ENCODE peak calls at places on chromosome 3, in six cellular contexts. F, T, U, I, C and L are unnamed samples.

GRCh38 chr3:99651561-99651960 is 13.2 kb downstream of the COL8A1 start:
- DNase-seq in T (peak; percentile 93), C (no peak), U (peak; percentile 70), F (peak; percentile 77), I (no peak), L (peak; percentile 24)

GRCh38 chr3:131568460-131568859 is 65.7 kb upstream of the MRPL3 start:
- DNase-seq in I (no peak), U (no peak), T (no peak), F (no peak), C (no peak), L (no peak)

GRCh38 chr3:42926310-42926709 is 20.4 kb downstream of the ZNF662 start:
- DNase-seq in T (no peak), U (no peak), F (no peak), C (no peak), I (no peak), L (no peak)

GRCh38 chr3:37712918-37713819 is 148.5 kb upstream of the CTDSPL start:
- DNase-seq in F (peak; percentile 67), I (no peak), U (peak; percentile 41), C (no peak), T (peak; percentile 51), L (peak; percentile 73)

GRCh38 chr3:75978686-75979085 is 193.3 kb upstream of the ZNF717 start:
- DNase-seq in I (no peak), T (no peak), U (no peak), C (no peak), F (no peak), L (peak; percentile 3)

GRCh38 chr3:2099779-2100191 is 1.1 kb downstream of the CNTN4 start:
- DNase-seq in C (peak; percentile 49), U (no peak), F (no peak), I (no peak), T (no peak), L (no peak)

GRCh38 chr3:36663666-36664291 is 100.6 kb downstream of the DCLK3 start:
- DNase-seq in U (no peak), C (no peak), T (peak; percentile 9), I (no peak), F (peak; percentile 62), L (peak; percentile 17)

GRCh38 chr3:122023335-122023734 is 1.3 kb upstream of the ILDR1 start:
- DNase-seq in I (no peak), U (no peak), F (no peak), C (no peak), T (no peak), L (no peak)

GRCh38 chr3:165643433-165643824 is 193.8 kb downstream of the BCHE start:
- DNase-seq in C (no peak), T (peak; percentile 37), U (peak; percentile 17), I (no peak), F (peak; percentile 78), L (peak; percentile 75)

GRCh38 chr3:53774414-53774813 is 71.8 kb downstream of the CHDH start:
- DNase-seq in F (no peak), I (no peak), U (no peak), T (no peak), C (no peak), L (no peak)

GRCh38 chr3:45551214-45552010 is 43.1 kb upstream of the LIMD1 start:
- DNase-seq in F (peak; percentile 96), I (peak; percentile 33), U (peak; percentile 93), T (peak; percentile 97), C (no peak), L (peak; percentile 90)

GRCh38 chr3:135040321-135041110 is 245.5 kb downstream of the EPHB1 start:
- DNase-seq in U (no peak), T (no peak), C (no peak), I (no peak), F (no peak), L (no peak)

GRCh38 chr3:123072564-123072963 is 5.7 kb downstream of the PDIA5 start:
- DNase-seq in I (no peak), U (no peak), C (no peak), F (no peak), T (no peak), L (no peak)

GRCh38 chr3:126291537-126291936 is 65.7 kb downstream of the KLF15 start:
- DNase-seq in C (no peak), U (no peak), F (no peak), I (no peak), T (no peak), L (no peak)

GRCh38 chr3:25218362-25218761 is 209.7 kb upstream of the RARB start:
- DNase-seq in I (no peak), T (no peak), F (no peak), U (no peak), C (no peak), L (no peak)

GRCh38 chr3:81592101-81592500 is 169.3 kb downstream of the GBE1 start:
- DNase-seq in U (peak; percentile 4), T (peak; percentile 42), C (no peak), F (peak; percentile 49), I (no peak), L (no peak)

GRCh38 chr3:49122022-49122421 is 1.4 kb upstream of the USP19 start:
- DNase-seq in C (no peak), T (no peak), I (no peak), U (no peak), F (no peak), L (no peak)

GRCh38 chr3:162719684-162720341 is 1223.2 kb downstream of the OTOL1 start:
- DNase-seq in F (peak; percentile 96), I (no peak), C (no peak), U (peak; percentile 45), T (peak; percentile 95), L (peak; percentile 96)

GRCh38 chr3:87997298-87997697 is 61.5 kb downstream of the CGGBP1 start:
- DNase-seq in C (no peak), T (peak; percentile 12), F (peak; percentile 49), U (peak; percentile 53), I (no peak), L (peak; percentile 80)

GRCh38 chr3:33358172-33358781 is 81.0 kb downstream of the FBXL2 start:
- DNase-seq in I (no peak), T (no peak), C (no peak), U (no peak), F (no peak), L (no peak)

GRCh38 chr3:150391200-150391599 is 16.9 kb upstream of the TSC22D2 start:
- DNase-seq in U (peak; percentile 37), I (no peak), C (no peak), F (peak; percentile 32), T (peak; percentile 59), L (peak; percentile 63)

GRCh38 chr3:159252274-159252673 is 450.4 kb downstream of the MFSD1 start:
- DNase-seq in I (no peak), U (no peak), C (no peak), F (peak; percentile 74), T (peak; percentile 88), L (peak; percentile 92)

GRCh38 chr3:134503266-134503665 is 17.4 kb downstream of the CEP63 start:
- DNase-seq in C (no peak), I (no peak), F (no peak), U (no peak), T (no peak), L (no peak)

GRCh38 chr3:124741027-124741426 is 10.8 kb downstream of the UMPS start:
- DNase-seq in I (no peak), F (peak; percentile 51), T (peak; percentile 16), U (no peak), C (no peak), L (no peak)

GRCh38 chr3:78035020-78035660 is 995.2 kb downstream of the ROBO2 start:
- DNase-seq in T (no peak), C (no peak), F (no peak), I (no peak), U (no peak), L (no peak)

GRCh38 chr3:156206157-156206556 is 85.8 kb downstream of the KCNAB1 start:
- DNase-seq in T (peak; percentile 72), F (peak; percentile 29), I (no peak), U (no peak), C (no peak), L (no peak)

GRCh38 chr3:46893763-46894162 is 16.2 kb downstream of the PTH1R start:
- DNase-seq in U (no peak), C (no peak), I (no peak), T (no peak), F (no peak), L (no peak)

GRCh38 chr3:156226676-156227420 is 106.5 kb downstream of the KCNAB1 start:
- DNase-seq in F (no peak), C (no peak), U (no peak), I (no peak), T (no peak), L (no peak)

GRCh38 chr3:148175215-148175614 is 522.5 kb upstream of the AGTR1 start:
- DNase-seq in F (peak; percentile 67), C (no peak), T (peak; percentile 47), I (no peak), U (no peak), L (no peak)

GRCh38 chr3:143736651-143737050 is 111.6 kb downstream of the SLC9A9 start:
- DNase-seq in C (no peak), T (no peak), F (peak; percentile 6), U (no peak), I (no peak), L (peak; percentile 30)

GRCh38 chr3:112734718-112735350 is 93.9 kb upstream of the CCDC80 start:
- DNase-seq in C (no peak), F (peak; percentile 75), U (peak; percentile 78), T (peak; percentile 82), I (peak; percentile 65), L (peak; percentile 88)

GRCh38 chr3:112619295-112619694 is 21.6 kb downstream of the CCDC80 start:
- DNase-seq in T (peak; percentile 49), F (no peak), I (no peak), C (no peak), U (no peak), L (peak; percentile 64)